ENCODE peak calls at places on chromosome 11, in four cellular contexts. Z is ovary, E is dorsolateral prefrontal cortex, I is kidney. Y is an unnamed sample.

GRCh38 chr11:94721565-94722292 is 46.4 kb upstream of the AMOTL1 start:
- DNase-seq in Z (no peak), E (no peak), I (no peak), Y (no peak)

GRCh38 chr11:103294516-103294915 is 185.3 kb downstream of the DYNC2H1 start:
- DNase-seq in Z (no peak), E (no peak), I (no peak), Y (no peak)

GRCh38 chr11:67384851-67385366 is 6.9 kb upstream of the RAD9A start:
- DNase-seq in Z (no peak), E (no peak), I (peak; percentile 85), Y (peak; percentile 83)

GRCh38 chr11:130979386-130979972 is 63.2 kb upstream of the SNX19 start:
- DNase-seq in Z (no peak), E (no peak), I (no peak), Y (no peak)

GRCh38 chr11:103384652-103385051 is 275.4 kb downstream of the DYNC2H1 start:
- DNase-seq in Z (no peak), E (no peak), I (no peak), Y (no peak)

GRCh38 chr11:22670803-22671202 is 4.4 kb downstream of the GAS2 start:
- DNase-seq in Z (no peak), E (no peak), I (no peak), Y (no peak)

GRCh38 chr11:126363706-126364245 is 8.3 kb downstream of the ST3GAL4 start:
- DNase-seq in Z (no peak), E (peak; percentile 82), I (peak; percentile 35), Y (no peak)

GRCh38 chr11:84817998-84818397 is 809.1 kb downstream of the DLG2 start:
- DNase-seq in Z (no peak), E (no peak), I (no peak), Y (no peak)

GRCh38 chr11:27938011-27938410 is 169.9 kb downstream of the KIF18A start:
- DNase-seq in Z (no peak), E (no peak), I (no peak), Y (no peak)

GRCh38 chr11:130462101-130462885 is 13.8 kb downstream of the ADAMTS15 start:
- DNase-seq in Z (no peak), E (no peak), I (no peak), Y (no peak)

GRCh38 chr11:35531246-35531645 is 5.8 kb upstream of the PAMR1 start:
- DNase-seq in Z (no peak), E (no peak), I (no peak), Y (no peak)

GRCh38 chr11:96091476-96091875 is 167.6 kb upstream of the MTMR2 start:
- DNase-seq in Z (no peak), E (no peak), I (no peak), Y (no peak)

GRCh38 chr11:121464352-121464946 is 11.7 kb upstream of the SORL1-AS1 start:
- DNase-seq in Z (peak; percentile 36), E (peak; percentile 90), I (peak; percentile 86), Y (no peak)

GRCh38 chr11:94939346-94939745 is 34.0 kb downstream of the CWC15 start:
- DNase-seq in Z (no peak), E (no peak), I (no peak), Y (no peak)

GRCh38 chr11:106178361-106178760 is 100.9 kb downstream of the AASDHPPT start:
- DNase-seq in Z (no peak), E (no peak), I (no peak), Y (no peak)

DNA sequence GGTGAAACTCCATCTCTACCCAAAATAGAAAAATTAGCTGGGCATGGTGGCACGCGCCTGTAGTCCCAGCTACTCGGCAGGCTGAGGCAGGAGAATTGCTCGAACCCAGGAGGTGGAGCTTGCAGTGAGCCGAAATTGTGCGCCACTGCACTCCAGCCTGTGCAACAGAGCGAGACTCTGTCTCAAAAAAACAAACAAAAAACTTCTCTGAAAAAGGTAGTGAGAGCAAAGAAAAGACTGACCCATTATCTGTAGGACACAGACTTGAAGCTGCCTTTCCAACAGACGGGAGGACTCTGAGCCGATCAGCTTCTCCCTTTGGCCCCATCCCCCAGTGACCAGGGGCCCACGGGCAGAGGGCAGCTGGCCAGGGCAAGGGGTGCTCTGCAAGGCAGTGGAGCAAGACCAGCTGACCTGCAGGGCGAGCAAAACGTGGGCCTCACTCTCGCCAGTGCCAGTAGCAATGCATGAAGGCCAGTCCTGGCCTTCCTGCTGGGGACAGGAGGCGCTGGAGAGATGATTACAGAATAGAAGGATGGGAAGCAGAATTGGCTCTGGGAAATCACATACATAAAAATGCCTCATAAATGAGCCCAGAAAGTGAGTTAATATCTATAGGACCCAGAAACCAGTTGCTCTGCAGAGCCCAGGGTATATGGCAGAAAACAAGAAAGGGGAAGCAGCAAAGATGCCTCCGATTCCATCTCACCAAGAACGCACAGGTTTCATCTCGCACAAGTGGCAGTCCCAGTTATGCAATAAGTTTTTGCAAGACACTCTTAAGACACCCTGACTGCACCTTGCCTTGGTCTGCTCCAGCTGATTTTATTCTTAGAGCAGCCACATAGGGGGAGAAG is 2.8 kb downstream of the EHD1 start:
- DNase-seq in Z (no peak), E (no peak), I (no peak), Y (no peak)
- H3K4me3 ChIP-seq in Z (peak overlapping the region; percentile 59), E (peak overlapping the region; percentile 88), I (peak overlapping the region; percentile 97), Y (peak overlapping the region; percentile 90)

DNA sequence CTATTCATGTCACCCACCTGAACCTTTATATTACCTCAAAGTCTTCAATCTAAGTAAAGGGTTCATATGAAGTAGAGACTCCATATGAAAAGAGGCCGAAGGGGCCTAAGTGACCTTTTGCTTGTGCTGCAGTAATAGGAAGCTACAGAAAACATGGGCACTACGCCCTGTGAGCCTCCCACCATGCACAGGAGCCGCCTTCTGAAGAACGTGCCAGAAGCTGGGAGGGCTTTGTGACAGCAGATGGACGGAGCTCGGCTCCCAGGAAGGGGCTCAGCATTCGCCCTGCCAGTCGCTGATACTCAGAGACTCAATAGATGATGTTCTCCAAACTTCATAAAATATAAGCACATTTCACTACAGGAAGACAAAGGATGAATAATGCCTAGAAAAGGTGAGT is 21.2 kb downstream of the DEAF1 start:
- DNase-seq in Z (no peak), E (no peak), I (no peak), Y (no peak)
- H3K4me3 ChIP-seq in Z (no peak overlapping the region), E (no peak overlapping the region), I (no peak overlapping the region), Y (no peak overlapping the region)

DNA sequence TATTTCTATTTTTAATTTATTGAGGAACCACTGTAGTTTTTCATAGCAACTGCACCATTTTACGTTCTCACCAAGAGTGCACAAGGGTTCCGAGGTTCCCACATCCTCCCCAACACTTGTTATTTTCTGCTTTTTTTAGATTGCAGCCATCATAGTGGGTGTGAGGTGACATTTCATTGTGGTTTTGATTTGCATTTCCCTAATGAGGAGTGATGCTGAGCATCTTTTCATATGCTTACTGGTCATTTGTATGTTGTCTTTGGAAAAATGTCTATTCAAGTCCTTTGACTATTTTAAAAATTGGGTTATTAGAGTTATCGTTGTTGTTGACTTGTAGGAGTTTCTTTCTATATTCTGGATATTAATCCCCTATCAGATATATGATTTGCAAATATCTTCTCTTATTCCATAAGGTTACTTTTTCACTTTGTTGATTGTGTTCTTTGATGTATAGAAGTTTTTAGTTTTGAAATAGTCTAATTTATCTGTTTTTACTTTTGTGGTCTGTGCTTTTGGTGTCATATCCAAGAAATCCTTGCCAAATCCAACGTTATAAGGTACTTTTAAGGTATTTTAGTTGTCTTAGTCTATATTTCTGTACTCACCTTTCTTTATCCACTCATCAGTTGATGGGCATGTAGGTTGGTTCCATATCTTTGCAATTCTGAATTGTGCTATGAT is 9.0 kb downstream of the NEAT1 start:
- DNase-seq in Z (no peak), E (no peak), I (no peak), Y (no peak)
- H3K4me3 ChIP-seq in Z (no peak overlapping the region), E (peak overlapping the region; percentile 73), I (peak overlapping the region; percentile 10), Y (peak overlapping the region; percentile 9)

DNA sequence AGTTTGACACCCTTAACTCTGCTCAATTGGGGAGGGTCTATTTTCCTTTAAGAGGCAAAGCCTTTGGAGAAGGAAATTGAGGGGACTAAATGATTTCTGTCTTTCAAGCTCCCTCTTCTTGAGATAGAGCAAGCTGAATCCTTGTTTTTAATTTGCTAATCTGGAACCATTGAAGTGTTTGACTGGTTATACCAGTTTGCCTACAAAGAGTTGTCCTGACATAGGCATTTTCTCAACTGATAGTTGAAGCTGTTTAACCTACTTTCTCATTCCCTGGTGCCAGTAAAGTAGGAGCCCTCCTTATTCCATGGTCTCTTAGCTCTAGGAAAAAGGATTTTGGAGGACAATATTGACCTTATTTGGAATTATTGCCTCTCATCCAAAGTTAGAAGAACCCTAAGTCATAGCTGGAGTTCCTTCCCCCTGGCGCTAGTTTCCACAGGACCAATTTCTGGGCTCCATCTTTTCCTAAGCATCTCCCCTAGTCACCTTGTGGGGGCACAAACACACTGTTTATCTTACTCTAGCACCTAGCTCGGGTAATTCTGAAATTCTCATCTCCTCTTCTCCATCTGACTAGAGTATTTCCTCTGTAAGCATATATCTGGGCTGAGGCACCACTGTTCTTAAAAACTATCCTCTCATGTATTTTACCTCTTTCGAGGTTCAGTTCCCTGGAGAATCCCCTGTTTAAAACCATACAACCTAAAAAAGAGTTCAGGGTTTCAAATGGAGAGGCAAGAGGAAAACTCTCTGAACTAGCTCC is 7.4 kb downstream of the ZDHHC5 start:
- DNase-seq in Z (no peak), E (no peak), I (no peak), Y (no peak)
- H3K4me3 ChIP-seq in Z (no peak overlapping the region), E (no peak overlapping the region), I (no peak overlapping the region), Y (no peak overlapping the region)

GRCh38 chr11:133206313-133207005 is 325.8 kb downstream of the OPCML start:
- DNase-seq in Z (no peak), E (no peak), I (no peak), Y (no peak)
- H3K4me3 ChIP-seq in Z (no peak overlapping the region), E (no peak overlapping the region), I (no peak overlapping the region), Y (no peak overlapping the region)

GRCh38 chr11:128576555-128576954 is 10.8 kb downstream of the ETS1 start:
- DNase-seq in Z (no peak), E (no peak), I (no peak), Y (no peak)

GRCh38 chr11:128573674-128574073 is 13.7 kb downstream of the ETS1 start:
- DNase-seq in Z (no peak), E (no peak), I (no peak), Y (no peak)

GRCh38 chr11:128574576-128575011 is 12.8 kb downstream of the ETS1 start:
- DNase-seq in Z (no peak), E (no peak), I (no peak), Y (no peak)

GRCh38 chr11:128575174-128575955 is 12.0 kb downstream of the ETS1 start:
- DNase-seq in Z (no peak), E (no peak), I (no peak), Y (no peak)

GRCh38 chr11:128575956-128576340 is 11.4 kb downstream of the ETS1 start:
- DNase-seq in Z (no peak), E (no peak), I (no peak), Y (no peak)
- H3K4me3 ChIP-seq in Z (no peak overlapping the region), E (no peak overlapping the region), I (no peak overlapping the region), Y (no peak overlapping the region)

GRCh38 chr11:64299847-64300648 is at the start of gene CATSPERZ:
- DNase-seq in Z (no peak), E (no peak), I (peak; percentile 77), Y (no peak)
- H3K4me3 ChIP-seq in Z (no peak within 1 kb of the TSS), E (peak within 1 kb of the TSS; percentile 65), I (peak within 1 kb of the TSS; percentile 53), Y (peak within 1 kb of the TSS; percentile 45)